ENCODE peak calls at places on chromosome 10, in six cellular contexts. One of them, this sample, is unnamed. For H3K4me1, the result is how much of the 10 kb centered on the place peaks cover.

GRCh38 chr10:53025172-53025651 is 252.6 kb upstream of the MBL2 start:
- DNase-seq in CD8-positive, alpha-beta T cell: no peak
- DNase-seq in left ventricle myocardium inferior: no peak
- DNase-seq in psoas muscle: no peak
- DNase-seq in HCT116: no peak
- DNase-seq in HepG2: peak
- DNase-seq in this sample: no peak

GRCh38 chr10:34696423-34696822 is 118.7 kb downstream of the PARD3 start:
- DNase-seq in CD8-positive, alpha-beta T cell: no peak
- DNase-seq in left ventricle myocardium inferior: no peak
- DNase-seq in psoas muscle: no peak
- DNase-seq in HCT116: no peak
- DNase-seq in HepG2: no peak
- DNase-seq in this sample: no peak

GRCh38 chr10:31321396-31321941 is 2.5 kb downstream of the ZEB1 start:
- DNase-seq in CD8-positive, alpha-beta T cell: peak
- DNase-seq in left ventricle myocardium inferior: no peak
- DNase-seq in psoas muscle: no peak
- DNase-seq in HCT116: no peak
- DNase-seq in HepG2: no peak
- DNase-seq in this sample: peak

GRCh38 chr10:63268139-63268797 is 135.1 kb downstream of the NRBF2 start:
- DNase-seq in CD8-positive, alpha-beta T cell: no peak
- DNase-seq in left ventricle myocardium inferior: no peak
- DNase-seq in psoas muscle: no peak
- DNase-seq in HCT116: no peak
- DNase-seq in HepG2: peak
- DNase-seq in this sample: no peak

GRCh38 chr10:1284076-1284475 is 227.9 kb downstream of the WDR37 start:
- DNase-seq in CD8-positive, alpha-beta T cell: no peak
- DNase-seq in left ventricle myocardium inferior: no peak
- DNase-seq in psoas muscle: no peak
- DNase-seq in HCT116: no peak
- DNase-seq in HepG2: no peak
- DNase-seq in this sample: no peak

GRCh38 chr10:132708441-132708840 is 77.5 kb downstream of the NKX6-2 start:
- DNase-seq in CD8-positive, alpha-beta T cell: no peak
- DNase-seq in left ventricle myocardium inferior: peak
- DNase-seq in psoas muscle: peak
- DNase-seq in HCT116: no peak
- DNase-seq in HepG2: no peak
- DNase-seq in this sample: no peak

GRCh38 chr10:132232553-132232949 is 45.8 kb downstream of the DPYSL4 start:
- DNase-seq in CD8-positive, alpha-beta T cell: no peak
- DNase-seq in left ventricle myocardium inferior: peak
- DNase-seq in psoas muscle: no peak
- DNase-seq in HCT116: no peak
- DNase-seq in HepG2: no peak
- DNase-seq in this sample: no peak

GRCh38 chr10:30182191-30183075 is 123.0 kb upstream of the JCAD start:
- DNase-seq in CD8-positive, alpha-beta T cell: no peak
- DNase-seq in left ventricle myocardium inferior: no peak
- DNase-seq in psoas muscle: no peak
- DNase-seq in HCT116: no peak
- DNase-seq in HepG2: peak
- DNase-seq in this sample: no peak

GRCh38 chr10:37634351-37634880 is 223.0 kb downstream of the ZNF248 start:
- DNase-seq in CD8-positive, alpha-beta T cell: no peak
- DNase-seq in left ventricle myocardium inferior: no peak
- DNase-seq in psoas muscle: no peak
- DNase-seq in HCT116: no peak
- DNase-seq in HepG2: no peak
- DNase-seq in this sample: no peak

GRCh38 chr10:125514206-125515162 is 168.5 kb downstream of the TEX36 start:
- DNase-seq in CD8-positive, alpha-beta T cell: no peak
- DNase-seq in left ventricle myocardium inferior: no peak
- DNase-seq in psoas muscle: no peak
- DNase-seq in HCT116: no peak
- DNase-seq in HepG2: no peak
- DNase-seq in this sample: peak

GRCh38 chr10:110820321-110820814 is 51.4 kb upstream of the PDCD4 start:
- DNase-seq in CD8-positive, alpha-beta T cell: no peak
- DNase-seq in left ventricle myocardium inferior: peak
- DNase-seq in psoas muscle: peak
- DNase-seq in HCT116: no peak
- DNase-seq in HepG2: no peak
- DNase-seq in this sample: no peak

GRCh38 chr10:71029411-71029881 is 141.1 kb upstream of the PCBD1 start:
- DNase-seq in CD8-positive, alpha-beta T cell: no peak
- DNase-seq in left ventricle myocardium inferior: peak
- DNase-seq in psoas muscle: peak
- DNase-seq in HCT116: no peak
- DNase-seq in HepG2: no peak
- DNase-seq in this sample: no peak

GRCh38 chr10:36023939-36024338 is 381.8 kb upstream of the FZD8 start:
- DNase-seq in CD8-positive, alpha-beta T cell: no peak
- DNase-seq in left ventricle myocardium inferior: no peak
- DNase-seq in psoas muscle: no peak
- DNase-seq in HCT116: no peak
- DNase-seq in HepG2: peak
- DNase-seq in this sample: no peak

GRCh38 chr10:47415520-47416304 is 31.6 kb upstream of the ZNF488 start:
- DNase-seq in CD8-positive, alpha-beta T cell: no peak
- DNase-seq in left ventricle myocardium inferior: no peak
- DNase-seq in psoas muscle: no peak
- DNase-seq in HCT116: no peak
- DNase-seq in HepG2: no peak
- DNase-seq in this sample: no peak

GRCh38 chr10:38070501-38070900 is 23.6 kb upstream of the ZNF37A start:
- DNase-seq in CD8-positive, alpha-beta T cell: no peak
- DNase-seq in left ventricle myocardium inferior: no peak
- DNase-seq in psoas muscle: no peak
- DNase-seq in HCT116: no peak
- DNase-seq in HepG2: no peak
- DNase-seq in this sample: no peak

GRCh38 chr10:44581996-44582395 is 197.1 kb upstream of the CXCL12 start:
- DNase-seq in CD8-positive, alpha-beta T cell: no peak
- DNase-seq in left ventricle myocardium inferior: no peak
- DNase-seq in psoas muscle: no peak
- DNase-seq in HCT116: no peak
- DNase-seq in HepG2: no peak
- DNase-seq in this sample: no peak

GRCh38 chr10:44650576-44651394 is 260.4 kb upstream of the TMEM72 start:
- DNase-seq in CD8-positive, alpha-beta T cell: no peak
- DNase-seq in left ventricle myocardium inferior: peak
- DNase-seq in psoas muscle: no peak
- DNase-seq in HCT116: no peak
- DNase-seq in HepG2: no peak
- DNase-seq in this sample: no peak

GRCh38 chr10:29849434-29849833 is 210.0 kb downstream of the JCAD start:
- DNase-seq in CD8-positive, alpha-beta T cell: no peak
- DNase-seq in left ventricle myocardium inferior: no peak
- DNase-seq in psoas muscle: no peak
- DNase-seq in HCT116: no peak
- DNase-seq in HepG2: no peak
- DNase-seq in this sample: no peak

GRCh38 chr10:31697271-31698168 is 231.1 kb downstream of the ARHGAP12 start:
- DNase-seq in CD8-positive, alpha-beta T cell: no peak
- DNase-seq in left ventricle myocardium inferior: peak
- DNase-seq in psoas muscle: peak
- DNase-seq in HCT116: no peak
- DNase-seq in HepG2: no peak
- DNase-seq in this sample: no peak

GRCh38 chr10:44715081-44715480 is 196.1 kb upstream of the TMEM72 start:
- DNase-seq in CD8-positive, alpha-beta T cell: no peak
- DNase-seq in left ventricle myocardium inferior: no peak
- DNase-seq in psoas muscle: no peak
- DNase-seq in HCT116: no peak
- DNase-seq in HepG2: no peak
- DNase-seq in this sample: no peak

GRCh38 chr10:102603946-102604345 is 40.3 kb upstream of the TRIM8 start:
- DNase-seq in CD8-positive, alpha-beta T cell: no peak
- DNase-seq in left ventricle myocardium inferior: peak
- DNase-seq in psoas muscle: no peak
- DNase-seq in HCT116: no peak
- DNase-seq in HepG2: no peak
- DNase-seq in this sample: no peak

GRCh38 chr10:61500460-61500859 is 47.3 kb upstream of the TMEM26 start:
- DNase-seq in CD8-positive, alpha-beta T cell: no peak
- DNase-seq in left ventricle myocardium inferior: no peak
- DNase-seq in psoas muscle: no peak
- DNase-seq in HCT116: no peak
- DNase-seq in HepG2: no peak
- DNase-seq in this sample: no peak

GRCh38 chr10:46543379-46544014 is 13.0 kb downstream of the GPRIN2 start:
- DNase-seq in CD8-positive, alpha-beta T cell: no peak
- DNase-seq in left ventricle myocardium inferior: peak
- DNase-seq in psoas muscle: peak
- DNase-seq in HCT116: no peak
- DNase-seq in HepG2: no peak
- DNase-seq in this sample: peak

GRCh38 chr10:101952196-101952595 is 103.8 kb downstream of the ARMH3 start:
- DNase-seq in CD8-positive, alpha-beta T cell: no peak
- DNase-seq in left ventricle myocardium inferior: no peak
- DNase-seq in psoas muscle: no peak
- DNase-seq in HCT116: no peak
- DNase-seq in HepG2: no peak
- DNase-seq in this sample: no peak

GRCh38 chr10:14407567-14407966 is 76.8 kb upstream of the FRMD4A start:
- DNase-seq in CD8-positive, alpha-beta T cell: no peak
- DNase-seq in left ventricle myocardium inferior: no peak
- DNase-seq in psoas muscle: no peak
- DNase-seq in HCT116: no peak
- DNase-seq in HepG2: no peak
- DNase-seq in this sample: no peak

GRCh38 chr10:102241037-102241443 is 272 bp downstream of the PITX3 start:
- DNase-seq in CD8-positive, alpha-beta T cell: no peak
- DNase-seq in left ventricle myocardium inferior: no peak
- DNase-seq in psoas muscle: no peak
- DNase-seq in HCT116: no peak
- DNase-seq in HepG2: no peak
- DNase-seq in this sample: no peak

GRCh38 chr10:102718220-102718619 is 3.8 kb downstream of the SFXN2 start:
- DNase-seq in CD8-positive, alpha-beta T cell: no peak
- DNase-seq in left ventricle myocardium inferior: no peak
- DNase-seq in psoas muscle: peak
- DNase-seq in HCT116: no peak
- DNase-seq in HepG2: peak
- DNase-seq in this sample: no peak

DNA sequence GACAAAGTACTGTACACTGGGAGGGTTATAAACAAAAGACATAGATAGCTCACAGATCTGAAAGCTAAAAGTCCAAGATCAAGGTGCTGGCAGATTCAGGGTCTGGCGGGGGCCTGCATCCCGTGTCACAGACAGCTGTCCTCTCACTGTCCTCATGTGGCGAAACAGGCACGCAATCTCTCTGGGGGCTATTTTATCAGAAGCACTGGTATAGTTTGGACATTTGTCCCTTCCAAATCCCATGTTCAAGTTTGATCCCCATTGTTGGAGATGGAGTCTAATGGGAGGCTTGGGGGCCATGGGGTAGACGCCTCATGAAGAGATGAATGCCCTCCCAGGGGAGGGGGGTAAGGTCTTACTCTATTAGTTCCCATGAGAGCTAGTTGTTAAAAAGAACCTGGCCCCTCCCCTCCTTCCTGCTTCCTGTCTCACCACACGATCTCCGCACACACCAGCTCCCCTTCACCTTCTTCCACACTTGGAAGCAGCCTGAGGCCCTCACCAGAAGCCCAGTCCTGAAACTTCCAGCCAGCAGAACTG is 72.5 kb upstream of the UCN3 start:
- DNase-seq in CD8-positive, alpha-beta T cell: peak
- DNase-seq in left ventricle myocardium inferior: no peak
- DNase-seq in psoas muscle: no peak
- DNase-seq in HCT116: no peak
- DNase-seq in HepG2: no peak
- DNase-seq in this sample: no peak
- H3K27ac ChIP-seq in CD8-positive, alpha-beta T cell: peak
- H3K27ac ChIP-seq in left ventricle myocardium inferior: peak
- H3K27ac ChIP-seq in psoas muscle: peak
- H3K27ac ChIP-seq in HCT116: peak
- H3K27ac ChIP-seq in HepG2: no peak
- H3K27ac ChIP-seq in this sample: peak

DNA sequence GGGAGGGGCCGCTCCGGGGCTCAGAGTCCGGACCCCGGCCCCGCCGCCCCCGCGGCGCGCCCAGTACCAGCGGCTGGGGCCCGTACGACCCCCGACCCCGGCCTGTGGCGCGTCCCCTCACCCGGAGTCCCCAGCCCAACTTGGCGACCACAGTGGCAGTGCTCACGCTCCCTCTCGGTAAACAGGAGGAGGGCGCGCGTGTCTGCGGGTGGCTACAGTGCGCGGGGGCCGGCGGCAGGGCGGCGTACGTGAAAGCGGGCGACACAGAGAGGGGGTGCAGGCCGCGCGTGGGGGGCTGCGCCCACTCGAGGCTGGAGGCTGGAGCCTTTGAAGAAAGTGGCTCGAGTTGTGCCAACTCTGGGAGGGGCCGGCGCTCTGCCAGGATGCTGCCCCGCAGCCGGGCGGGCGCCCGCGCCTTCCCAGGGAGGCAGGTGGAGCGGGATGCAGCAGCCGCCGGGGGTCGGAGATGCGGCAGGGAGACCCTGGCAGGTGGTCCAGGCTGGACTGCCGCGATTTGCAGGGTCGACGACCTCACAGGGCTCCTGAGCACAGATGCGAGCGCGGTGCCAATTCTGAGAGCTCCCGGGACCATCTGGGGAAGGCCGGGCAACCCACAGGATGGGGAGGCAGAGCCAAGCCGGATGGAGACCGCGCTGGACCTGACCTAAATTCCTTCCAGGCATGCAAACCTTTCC is 655 bp downstream of the PTPRE start:
- DNase-seq in CD8-positive, alpha-beta T cell: no peak
- DNase-seq in left ventricle myocardium inferior: peak
- DNase-seq in psoas muscle: peak
- DNase-seq in HCT116: no peak
- DNase-seq in HepG2: no peak
- DNase-seq in this sample: no peak
- H3K4me3 ChIP-seq in CD8-positive, alpha-beta T cell: peak
- H3K4me3 ChIP-seq in left ventricle myocardium inferior: peak
- H3K4me3 ChIP-seq in psoas muscle: peak
- H3K4me3 ChIP-seq in HCT116: peak
- H3K4me3 ChIP-seq in HepG2: peak
- H3K4me3 ChIP-seq in this sample: no peak

GRCh38 chr10:96305019-96305418 is 785 bp downstream of the DNTT start:
- DNase-seq in CD8-positive, alpha-beta T cell: no peak
- DNase-seq in left ventricle myocardium inferior: no peak
- DNase-seq in psoas muscle: no peak
- DNase-seq in HCT116: no peak
- DNase-seq in HepG2: no peak
- DNase-seq in this sample: no peak
- H3K4me1 ChIP-seq in CD8-positive, alpha-beta T cell: under half
- H3K4me1 ChIP-seq in left ventricle myocardium inferior: under half
- H3K4me1 ChIP-seq in psoas muscle: under half
- H3K4me1 ChIP-seq in HCT116: under half
- H3K4me1 ChIP-seq in HepG2: under half
- H3K4me1 ChIP-seq in this sample: under half

DNA sequence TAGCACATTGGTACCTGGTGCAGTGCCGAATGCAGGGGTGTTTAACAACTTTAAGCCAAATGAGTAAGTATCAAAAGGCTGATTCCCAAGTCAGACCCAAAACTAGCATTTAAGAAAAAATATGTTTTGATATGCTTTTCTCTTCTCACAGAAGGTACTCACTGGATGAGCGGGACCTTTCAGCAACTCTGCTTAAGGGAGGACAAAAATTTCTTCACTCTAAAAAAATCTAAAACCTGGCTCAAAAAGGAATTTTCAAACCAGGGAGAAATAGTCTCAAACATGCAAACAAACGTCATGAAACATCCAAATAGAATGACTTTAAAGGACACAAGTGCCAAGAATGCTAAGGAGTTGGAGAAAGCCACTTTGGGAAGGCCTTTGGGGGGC is 962.1 kb downstream of the KCNMA1 start:
- DNase-seq in CD8-positive, alpha-beta T cell: no peak
- DNase-seq in left ventricle myocardium inferior: no peak
- DNase-seq in psoas muscle: no peak
- DNase-seq in HCT116: no peak
- DNase-seq in HepG2: no peak
- DNase-seq in this sample: no peak
- H3K27ac ChIP-seq in CD8-positive, alpha-beta T cell: no peak
- H3K27ac ChIP-seq in left ventricle myocardium inferior: peak
- H3K27ac ChIP-seq in psoas muscle: peak
- H3K27ac ChIP-seq in HCT116: no peak
- H3K27ac ChIP-seq in HepG2: no peak
- H3K27ac ChIP-seq in this sample: no peak